ENCODE peak calls at places on chromosome 4, in nine cellular contexts. One of them, this sample, is unnamed.

GRCh38 chr4:102627831-102628523 is 126.8 kb downstream of the NFKB1 start:
- DNase-seq in IMR-90: peak
- DNase-seq in A549: peak
- DNase-seq in OCI-LY7: no peak
- DNase-seq in dorsolateral prefrontal cortex: no peak
- DNase-seq in MCF 10A: peak
- DNase-seq in fibroblast of lung: peak
- DNase-seq in GM23338: no peak
- DNase-seq in lower lobe of right lung: no peak
- DNase-seq in this sample: no peak

GRCh38 chr4:95729596-95729995 is 110.3 kb upstream of the PDHA2 start:
- DNase-seq in IMR-90: no peak
- DNase-seq in fibroblast of lung: no peak
- DNase-seq in A549: no peak
- DNase-seq in MCF 10A: no peak
- DNase-seq in lower lobe of right lung: no peak
- DNase-seq in OCI-LY7: no peak
- DNase-seq in dorsolateral prefrontal cortex: no peak
- DNase-seq in GM23338: peak
- DNase-seq in this sample: no peak

GRCh38 chr4:105605493-105605892 is 53.1 kb downstream of the ARHGEF38 start:
- DNase-seq in MCF 10A: peak
- DNase-seq in A549: no peak
- DNase-seq in fibroblast of lung: peak
- DNase-seq in IMR-90: peak
- DNase-seq in lower lobe of right lung: no peak
- DNase-seq in GM23338: no peak
- DNase-seq in OCI-LY7: no peak
- DNase-seq in dorsolateral prefrontal cortex: no peak
- DNase-seq in this sample: no peak

GRCh38 chr4:77156912-77157858 is at the start of gene CCNG2:
- DNase-seq in MCF 10A: peak
- DNase-seq in lower lobe of right lung: peak
- DNase-seq in OCI-LY7: peak
- DNase-seq in fibroblast of lung: peak
- DNase-seq in GM23338: peak
- DNase-seq in A549: peak
- DNase-seq in IMR-90: peak
- DNase-seq in dorsolateral prefrontal cortex: peak
- DNase-seq in this sample: peak

GRCh38 chr4:156298230-156298629 is 344.6 kb upstream of the CTSO start:
- DNase-seq in dorsolateral prefrontal cortex: no peak
- DNase-seq in A549: no peak
- DNase-seq in GM23338: peak
- DNase-seq in MCF 10A: no peak
- DNase-seq in OCI-LY7: no peak
- DNase-seq in IMR-90: peak
- DNase-seq in lower lobe of right lung: no peak
- DNase-seq in fibroblast of lung: peak
- DNase-seq in this sample: no peak

GRCh38 chr4:76305971-76306881 is at the start of gene STBD1:
- DNase-seq in fibroblast of lung: peak
- DNase-seq in IMR-90: peak
- DNase-seq in MCF 10A: peak
- DNase-seq in lower lobe of right lung: peak
- DNase-seq in A549: peak
- DNase-seq in OCI-LY7: no peak
- DNase-seq in GM23338: peak
- DNase-seq in dorsolateral prefrontal cortex: peak
- DNase-seq in this sample: peak

GRCh38 chr4:74794341-74794801 is at the start of gene BTC:
- DNase-seq in lower lobe of right lung: peak
- DNase-seq in A549: peak
- DNase-seq in OCI-LY7: no peak
- DNase-seq in dorsolateral prefrontal cortex: peak
- DNase-seq in fibroblast of lung: peak
- DNase-seq in IMR-90: no peak
- DNase-seq in GM23338: peak
- DNase-seq in MCF 10A: peak
- DNase-seq in this sample: peak

GRCh38 chr4:20687894-20688293 is 12.4 kb upstream of the PACRGL start:
- DNase-seq in IMR-90: peak
- DNase-seq in lower lobe of right lung: no peak
- DNase-seq in dorsolateral prefrontal cortex: no peak
- DNase-seq in fibroblast of lung: peak
- DNase-seq in OCI-LY7: no peak
- DNase-seq in MCF 10A: peak
- DNase-seq in A549: no peak
- DNase-seq in GM23338: no peak
- DNase-seq in this sample: no peak

GRCh38 chr4:130359537-130359936 is 1263.6 kb downstream of the C4orf33 start:
- DNase-seq in GM23338: peak
- DNase-seq in lower lobe of right lung: no peak
- DNase-seq in OCI-LY7: peak
- DNase-seq in MCF 10A: peak
- DNase-seq in dorsolateral prefrontal cortex: no peak
- DNase-seq in fibroblast of lung: peak
- DNase-seq in A549: no peak
- DNase-seq in IMR-90: peak
- DNase-seq in this sample: no peak

GRCh38 chr4:105422207-105422920 is 51.5 kb downstream of the PPA2 start:
- DNase-seq in lower lobe of right lung: no peak
- DNase-seq in fibroblast of lung: no peak
- DNase-seq in dorsolateral prefrontal cortex: no peak
- DNase-seq in GM23338: no peak
- DNase-seq in OCI-LY7: no peak
- DNase-seq in MCF 10A: no peak
- DNase-seq in A549: no peak
- DNase-seq in IMR-90: no peak
- DNase-seq in this sample: no peak

GRCh38 chr4:113945906-113946305 is 33.5 kb downstream of the ARSJ start:
- DNase-seq in IMR-90: peak
- DNase-seq in GM23338: peak
- DNase-seq in fibroblast of lung: peak
- DNase-seq in lower lobe of right lung: no peak
- DNase-seq in dorsolateral prefrontal cortex: no peak
- DNase-seq in OCI-LY7: no peak
- DNase-seq in A549: no peak
- DNase-seq in MCF 10A: no peak
- DNase-seq in this sample: no peak

GRCh38 chr4:101081695-101082369 is 265.5 kb downstream of the PPP3CA start:
- DNase-seq in A549: no peak
- DNase-seq in IMR-90: no peak
- DNase-seq in OCI-LY7: no peak
- DNase-seq in MCF 10A: peak
- DNase-seq in GM23338: no peak
- DNase-seq in fibroblast of lung: no peak
- DNase-seq in dorsolateral prefrontal cortex: no peak
- DNase-seq in lower lobe of right lung: no peak
- DNase-seq in this sample: no peak

GRCh38 chr4:42442601-42443000 is 45.3 kb downstream of the SHISA3 start:
- DNase-seq in lower lobe of right lung: no peak
- DNase-seq in fibroblast of lung: no peak
- DNase-seq in GM23338: no peak
- DNase-seq in IMR-90: no peak
- DNase-seq in dorsolateral prefrontal cortex: no peak
- DNase-seq in MCF 10A: no peak
- DNase-seq in OCI-LY7: no peak
- DNase-seq in A549: no peak
- DNase-seq in this sample: no peak

GRCh38 chr4:1097553-1097952 is 15.8 kb downstream of the RNF212 start:
- DNase-seq in dorsolateral prefrontal cortex: no peak
- DNase-seq in lower lobe of right lung: no peak
- DNase-seq in OCI-LY7: no peak
- DNase-seq in GM23338: no peak
- DNase-seq in MCF 10A: no peak
- DNase-seq in IMR-90: no peak
- DNase-seq in fibroblast of lung: no peak
- DNase-seq in A549: no peak
- DNase-seq in this sample: no peak

GRCh38 chr4:7273741-7274297 is 81.5 kb downstream of the SORCS2 start:
- DNase-seq in IMR-90: no peak
- DNase-seq in A549: no peak
- DNase-seq in GM23338: no peak
- DNase-seq in fibroblast of lung: no peak
- DNase-seq in OCI-LY7: no peak
- DNase-seq in dorsolateral prefrontal cortex: no peak
- DNase-seq in lower lobe of right lung: no peak
- DNase-seq in MCF 10A: no peak
- DNase-seq in this sample: no peak

GRCh38 chr4:7276538-7276937 is 84.2 kb downstream of the SORCS2 start:
- DNase-seq in A549: no peak
- DNase-seq in GM23338: no peak
- DNase-seq in IMR-90: no peak
- DNase-seq in OCI-LY7: no peak
- DNase-seq in lower lobe of right lung: no peak
- DNase-seq in MCF 10A: no peak
- DNase-seq in fibroblast of lung: no peak
- DNase-seq in dorsolateral prefrontal cortex: no peak
- DNase-seq in this sample: no peak

GRCh38 chr4:7278071-7278765 is 85.9 kb downstream of the SORCS2 start:
- DNase-seq in dorsolateral prefrontal cortex: no peak
- DNase-seq in GM23338: no peak
- DNase-seq in A549: no peak
- DNase-seq in lower lobe of right lung: no peak
- DNase-seq in OCI-LY7: no peak
- DNase-seq in MCF 10A: no peak
- DNase-seq in IMR-90: no peak
- DNase-seq in fibroblast of lung: no peak
- DNase-seq in this sample: no peak

GRCh38 chr4:7275067-7275466 is 82.7 kb downstream of the SORCS2 start:
- DNase-seq in fibroblast of lung: no peak
- DNase-seq in lower lobe of right lung: no peak
- DNase-seq in IMR-90: no peak
- DNase-seq in GM23338: no peak
- DNase-seq in MCF 10A: no peak
- DNase-seq in A549: no peak
- DNase-seq in dorsolateral prefrontal cortex: no peak
- DNase-seq in OCI-LY7: no peak
- DNase-seq in this sample: no peak

DNA sequence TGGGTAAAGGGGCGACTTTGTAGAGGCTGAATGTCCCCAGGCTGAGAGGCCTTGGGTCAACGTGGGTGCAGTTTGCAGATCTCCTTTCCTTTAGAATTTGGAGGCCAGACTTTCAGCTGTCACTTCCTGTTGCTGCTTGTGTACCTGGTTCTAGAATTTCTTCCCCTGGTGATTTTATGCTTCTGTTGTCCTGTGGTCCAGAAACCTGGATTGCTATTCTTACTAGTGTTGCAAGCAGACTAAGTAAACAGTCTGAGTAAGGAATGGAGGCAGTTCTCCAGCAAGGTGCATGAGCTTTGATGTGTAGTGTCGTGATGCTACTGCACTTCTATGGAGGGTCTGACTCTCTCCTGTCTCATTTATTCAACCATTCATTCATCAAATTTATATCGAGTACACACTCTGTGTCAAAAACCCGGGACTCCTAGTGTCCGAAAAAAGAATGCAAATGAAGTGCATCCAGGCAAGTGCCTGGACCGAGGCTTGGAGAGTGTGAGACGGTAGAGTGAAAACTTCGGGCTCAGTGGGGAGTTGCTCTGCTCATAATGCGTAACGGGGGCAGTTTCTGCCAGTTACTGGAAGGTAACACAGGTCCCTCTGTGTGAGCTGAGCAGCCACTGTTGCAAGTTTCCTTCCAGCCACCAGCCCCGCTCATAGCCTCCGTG is 83.3 kb downstream of the SORCS2 start:
- DNase-seq in fibroblast of lung: no peak
- DNase-seq in A549: no peak
- DNase-seq in dorsolateral prefrontal cortex: no peak
- DNase-seq in IMR-90: no peak
- DNase-seq in OCI-LY7: no peak
- DNase-seq in MCF 10A: no peak
- DNase-seq in GM23338: no peak
- DNase-seq in lower lobe of right lung: no peak
- DNase-seq in this sample: no peak
- TF ChIP-seq CTCF in fibroblast of lung: no peak
- TF ChIP-seq CTCF in A549: no peak
- TF ChIP-seq CTCF in dorsolateral prefrontal cortex: no peak
- TF ChIP-seq CTCF in IMR-90: no peak
- TF ChIP-seq CTCF in OCI-LY7: no peak
- TF ChIP-seq CTCF in MCF 10A: no peak
- TF ChIP-seq CTCF in GM23338: no peak
- TF ChIP-seq CTCF in lower lobe of right lung: no peak
- TF ChIP-seq CTCF in this sample: no peak

GRCh38 chr4:5378002-5378401 is 326.7 kb downstream of the STK32B start:
- DNase-seq in IMR-90: peak
- DNase-seq in lower lobe of right lung: no peak
- DNase-seq in OCI-LY7: no peak
- DNase-seq in A549: no peak
- DNase-seq in MCF 10A: peak
- DNase-seq in GM23338: peak
- DNase-seq in dorsolateral prefrontal cortex: no peak
- DNase-seq in fibroblast of lung: no peak
- DNase-seq in this sample: no peak
- TF ChIP-seq CTCF in IMR-90: peak
- TF ChIP-seq CTCF in lower lobe of right lung: no peak
- TF ChIP-seq CTCF in OCI-LY7: no peak
- TF ChIP-seq CTCF in A549: peak
- TF ChIP-seq CTCF in MCF 10A: no peak
- TF ChIP-seq CTCF in GM23338: peak
- TF ChIP-seq CTCF in dorsolateral prefrontal cortex: no peak
- TF ChIP-seq CTCF in fibroblast of lung: no peak
- TF ChIP-seq CTCF in this sample: no peak

DNA sequence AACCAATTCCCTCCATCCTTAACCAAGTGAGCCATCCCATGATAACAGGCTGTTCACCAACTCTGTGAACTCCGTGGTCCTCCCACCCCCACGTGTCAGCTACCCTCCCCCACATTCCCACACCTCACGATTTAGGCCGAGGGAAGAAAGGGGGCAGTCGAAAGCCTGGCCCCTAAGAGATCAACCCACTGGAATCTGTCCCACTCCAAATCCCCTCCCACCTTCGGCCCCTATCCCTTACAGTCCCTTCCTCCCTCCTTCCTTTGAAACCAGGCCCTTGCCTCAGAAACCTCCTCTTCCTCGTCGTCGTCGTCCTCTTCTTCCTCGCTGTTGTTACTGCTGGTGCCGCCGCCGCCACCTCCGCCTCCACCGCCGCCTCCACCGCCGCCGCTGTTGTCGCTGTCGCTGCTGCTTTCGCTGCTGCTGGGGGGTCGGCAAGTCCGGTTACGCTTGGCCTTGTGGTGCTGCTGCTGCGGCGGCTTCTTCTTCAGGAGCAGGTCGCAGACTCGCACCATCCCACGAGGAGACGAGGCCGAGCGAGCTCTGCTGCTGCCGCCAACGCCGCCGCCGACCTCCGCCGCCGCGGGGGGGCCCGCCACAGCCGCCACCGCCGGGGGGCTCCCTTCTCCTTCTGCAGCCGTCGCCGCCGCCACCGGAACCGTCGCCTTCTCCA is 467 bp downstream of the ANKRD17 start:
- DNase-seq in dorsolateral prefrontal cortex: no peak
- DNase-seq in fibroblast of lung: peak
- DNase-seq in GM23338: peak
- DNase-seq in OCI-LY7: peak
- DNase-seq in A549: peak
- DNase-seq in lower lobe of right lung: no peak
- DNase-seq in MCF 10A: peak
- DNase-seq in IMR-90: peak
- DNase-seq in this sample: peak
- TF ChIP-seq CTCF in dorsolateral prefrontal cortex: peak
- TF ChIP-seq CTCF in fibroblast of lung: no peak
- TF ChIP-seq CTCF in GM23338: no peak
- TF ChIP-seq CTCF in OCI-LY7: peak
- TF ChIP-seq CTCF in A549: no peak
- TF ChIP-seq CTCF in lower lobe of right lung: peak
- TF ChIP-seq CTCF in MCF 10A: peak
- TF ChIP-seq CTCF in IMR-90: peak
- TF ChIP-seq CTCF in this sample: no peak

GRCh38 chr4:121998024-121998423 is 46.2 kb upstream of the TRPC3 start:
- DNase-seq in dorsolateral prefrontal cortex: no peak
- DNase-seq in MCF 10A: peak
- DNase-seq in OCI-LY7: peak
- DNase-seq in GM23338: peak
- DNase-seq in A549: no peak
- DNase-seq in lower lobe of right lung: no peak
- DNase-seq in IMR-90: no peak
- DNase-seq in fibroblast of lung: no peak
- DNase-seq in this sample: no peak
- TF ChIP-seq CTCF in dorsolateral prefrontal cortex: no peak
- TF ChIP-seq CTCF in MCF 10A: no peak
- TF ChIP-seq CTCF in OCI-LY7: peak
- TF ChIP-seq CTCF in GM23338: peak
- TF ChIP-seq CTCF in A549: no peak
- TF ChIP-seq CTCF in lower lobe of right lung: no peak
- TF ChIP-seq CTCF in IMR-90: no peak
- TF ChIP-seq CTCF in fibroblast of lung: peak
- TF ChIP-seq CTCF in this sample: no peak